ENCODE peak calls at places on chromosomes 11 and 22, in five cellular contexts. S, J, K, Z and T are unnamed samples.

GRCh38 chr22:40654522-40655167 is 18.1 kb upstream of the MRTFA start:
- DNase-seq in S (peak; percentile 37), Z (peak; percentile 80), K (peak; percentile 87), J (peak; percentile 71), T (peak; percentile 36)

GRCh38 chr11:2574553-2575535 is 125.0 kb downstream of the KCNQ1OT1 start:
- DNase-seq in Z (peak; percentile 42), S (peak; percentile 34), K (peak; percentile 35), J (no peak), T (no peak)

GRCh38 chr11:19868281-19868821 is 155.7 kb downstream of the NAV2 start:
- DNase-seq in Z (peak; percentile 56), K (peak; percentile 47), J (no peak), S (peak; percentile 11), T (peak; percentile 11)

GRCh38 chr11:73206751-73207280 is 11.3 kb upstream of the P2RY2 start:
- DNase-seq in S (no peak), K (no peak), J (no peak), Z (no peak), T (peak; percentile 33)

GRCh38 chr22:22871536-22872278 is 15.9 kb upstream of the IGLL5 start:
- DNase-seq in J (no peak), K (no peak), Z (no peak), S (no peak), T (no peak)

GRCh38 chr22:23565288-23565941 is 14.7 kb downstream of the IGLL1 start:
- DNase-seq in J (no peak), Z (no peak), S (peak; percentile 27), K (no peak), T (no peak)

GRCh38 chr11:124470516-124471231 is 25.2 kb upstream of the OR8B8 start:
- DNase-seq in J (no peak), Z (no peak), K (peak; percentile 70), S (no peak), T (no peak)

GRCh38 chr11:45543808-45544422 is 121.5 kb downstream of the CHST1 start:
- DNase-seq in Z (no peak), J (no peak), K (no peak), S (no peak), T (no peak)

GRCh38 chr22:40748388-40748970 is 69.2 kb downstream of the MCHR1 start:
- DNase-seq in K (no peak), S (no peak), J (no peak), Z (no peak), T (no peak)

GRCh38 chr11:88431675-88432341 is 94.3 kb upstream of the CTSC start:
- DNase-seq in K (no peak), J (no peak), Z (no peak), S (no peak), T (no peak)

GRCh38 chr11:115924744-115925567 is 420.7 kb upstream of the CADM1 start:
- DNase-seq in Z (no peak), K (no peak), J (no peak), S (no peak), T (no peak)

GRCh38 chr22:19904881-19905618 is 36.5 kb upstream of the COMT start:
- DNase-seq in J (no peak), Z (no peak), S (no peak), K (peak; percentile 20), T (no peak)

GRCh38 chr11:126076641-126077040 is 14.0 kb upstream of the CDON start:
- DNase-seq in K (no peak), Z (no peak), S (no peak), J (no peak), T (no peak)

GRCh38 chr11:7577226-7577882 is 63.6 kb downstream of the PPFIBP2 start:
- DNase-seq in K (peak; percentile 72), S (peak; percentile 47), J (no peak), Z (no peak), T (peak; percentile 46)

GRCh38 chr11:126607374-126607773 is 251.9 kb downstream of the ST3GAL4 start:
- DNase-seq in S (peak; percentile 25), K (peak; percentile 75), J (peak; percentile 63), Z (peak; percentile 72), T (peak; percentile 63)

GRCh38 chr11:11442791-11443190 is 89.7 kb upstream of the CSNK2A3 start:
- DNase-seq in J (no peak), K (no peak), S (no peak), Z (no peak), T (no peak)

GRCh38 chr11:19817870-19818269 is 105.2 kb downstream of the NAV2 start:
- DNase-seq in S (no peak), Z (no peak), J (no peak), K (no peak), T (no peak)

GRCh38 chr11:127106142-127106541 is 105.6 kb upstream of the KIRREL3 start:
- DNase-seq in Z (peak; percentile 66), J (no peak), S (no peak), K (no peak), T (peak; percentile 9)

GRCh38 chr11:104011031-104011430 is 25.4 kb upstream of the DDI1 start:
- DNase-seq in S (no peak), J (no peak), Z (no peak), K (no peak), T (no peak)

GRCh38 chr11:119012629-119013170 is 5.4 kb downstream of the RPS25 start:
- DNase-seq in Z (no peak), S (no peak), K (no peak), J (no peak), T (no peak)

GRCh38 chr11:61055776-61056175 is 46.5 kb upstream of the CD5 start:
- DNase-seq in S (no peak), Z (no peak), J (no peak), K (no peak), T (no peak)

GRCh38 chr22:32814289-32814865 is 12.9 kb downstream of the TIMP3 start:
- DNase-seq in Z (no peak), K (no peak), J (no peak), S (no peak), T (no peak)

GRCh38 chr11:58927393-58928081 is 11.8 kb upstream of the GLYATL1 start:
- DNase-seq in K (peak; percentile 60), Z (peak; percentile 98), J (no peak), S (peak; percentile 43), T (peak; percentile 40)

GRCh38 chr22:30294830-30295229 is 5.5 kb upstream of the CASTOR1 start:
- DNase-seq in K (peak; percentile 52), Z (no peak), J (no peak), S (no peak), T (no peak)

GRCh38 chr11:96188625-96189006 is 154.4 kb downstream of the MAML2 start:
- DNase-seq in S (no peak), J (no peak), K (no peak), Z (no peak), T (no peak)

GRCh38 chr11:130779943-130780342 is 136.3 kb downstream of the SNX19 start:
- DNase-seq in J (no peak), K (no peak), S (no peak), Z (no peak), T (no peak)

GRCh38 chr11:130783322-130783721 is 133.0 kb downstream of the SNX19 start:
- DNase-seq in J (no peak), S (no peak), Z (no peak), K (peak; percentile 60), T (no peak)

GRCh38 chr11:130780437-130780836 is 135.8 kb downstream of the SNX19 start:
- DNase-seq in K (no peak), J (no peak), S (no peak), Z (no peak), T (no peak)

GRCh38 chr11:130782361-130783221 is 133.7 kb downstream of the SNX19 start:
- DNase-seq in S (no peak), Z (no peak), K (peak; percentile 60), J (no peak), T (no peak)

GRCh38 chr11:130781906-130782305 is 134.4 kb downstream of the SNX19 start:
- DNase-seq in K (no peak), S (no peak), J (no peak), Z (no peak), T (no peak)
- H3K27ac ChIP-seq in K (no peak overlapping the region), S (peak overlapping the region; percentile 37), J (no peak overlapping the region), Z (no peak overlapping the region), T (no peak overlapping the region)

GRCh38 chr11:76671236-76671590 is 666 bp upstream of the LRRC32 start:
- DNase-seq in Z (no peak), J (no peak), S (no peak), K (no peak), T (no peak)

GRCh38 chr11:76671626-76672309 is 1.2 kb upstream of the LRRC32 start:
- DNase-seq in S (no peak), J (no peak), K (no peak), Z (no peak), T (no peak)

GRCh38 chr11:76670475-76671235 is at the start of gene LRRC32:
- DNase-seq in Z (peak; percentile 64), J (peak; percentile 59), K (peak; percentile 88), S (peak; percentile 57), T (peak; percentile 10)

GRCh38 chr11:76668362-76669155 is 2.0 kb downstream of the LRRC32 start:
- DNase-seq in Z (no peak), K (no peak), J (no peak), S (peak; percentile 6), T (no peak)

GRCh38 chr11:76669901-76670474 is 559 bp downstream of the LRRC32 start:
- DNase-seq in S (no peak), Z (no peak), K (no peak), J (no peak), T (no peak)
- H3K4me1 ChIP-seq in S (peaks cover 26% of the 10 kb centered on the region), Z (peaks cover 15% of the 10 kb centered on the region), K (no peaks in the 10 kb centered on the region), J (peaks cover 42% of the 10 kb centered on the region), T (peaks cover 5% of the 10 kb centered on the region)

GRCh38 chr22:43002198-43002577 is 12.8 kb downstream of the PACSIN2 start:
- DNase-seq in S (no peak), J (no peak), Z (no peak), K (no peak), T (no peak)
- H3K4me3 ChIP-seq in S (no peak overlapping the region), J (no peak overlapping the region), Z (no peak overlapping the region), K (no peak overlapping the region), T (no peak overlapping the region)

GRCh38 chr11:46675288-46675851 is 25.0 kb downstream of the ARHGAP1 start:
- DNase-seq in S (peak; percentile 68), Z (peak; percentile 81), K (peak; percentile 90), J (peak; percentile 79), T (peak; percentile 65)

GRCh38 chr11:46672381-46672839 is 28.0 kb downstream of the ARHGAP1 start:
- DNase-seq in J (no peak), Z (no peak), K (peak; percentile 59), S (no peak), T (no peak)

GRCh38 chr11:46671958-46672315 is 28.5 kb downstream of the ARHGAP1 start:
- DNase-seq in K (peak; percentile 27), S (no peak), J (no peak), Z (no peak), T (no peak)

GRCh38 chr11:46674463-46675287 is 25.7 kb downstream of the ARHGAP1 start:
- DNase-seq in K (peak; percentile 83), J (no peak), S (peak; percentile 54), Z (no peak), T (peak; percentile 63)

DNA sequence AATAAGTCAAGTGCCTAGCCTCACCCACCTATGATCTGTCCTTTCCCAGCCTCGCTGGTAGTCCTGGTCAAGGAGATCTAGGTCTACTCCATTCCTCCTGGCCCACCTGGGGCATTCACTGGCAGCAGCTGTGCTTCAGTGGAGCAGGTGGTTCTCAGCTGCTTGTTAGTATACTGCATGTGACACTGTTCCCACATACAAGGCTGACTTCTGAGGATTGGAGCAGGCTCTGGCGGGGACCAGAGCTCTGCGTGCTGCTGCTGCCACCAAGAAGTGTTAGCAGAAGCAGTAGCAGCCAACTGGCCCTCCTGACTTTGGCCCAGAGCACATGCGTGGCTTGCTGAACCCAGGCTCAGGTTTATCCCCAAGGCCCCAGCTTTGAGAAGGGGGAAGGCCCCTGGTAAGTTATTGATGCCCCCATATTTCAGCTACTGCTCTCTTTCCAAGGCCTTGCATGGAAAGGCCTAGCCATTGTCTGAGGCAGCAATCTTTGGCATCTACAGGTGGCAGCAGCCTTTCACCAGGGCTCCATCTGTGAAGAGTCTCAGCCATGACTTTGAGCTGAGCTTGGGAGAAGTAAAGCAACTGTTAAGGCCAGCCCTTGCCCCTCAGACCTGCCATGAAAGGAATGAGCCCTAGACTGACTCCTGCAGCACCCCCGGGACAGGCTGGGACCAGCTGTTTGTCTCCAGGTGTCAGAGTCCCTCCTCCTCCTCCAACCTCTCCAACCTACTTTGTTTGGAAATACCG is 26.5 kb downstream of the ARHGAP1 start:
- DNase-seq in J (no peak), Z (no peak), K (peak; percentile 62), S (no peak), T (no peak)
- H3K27ac ChIP-seq in J (peak overlapping the region; percentile 88), Z (peak overlapping the region; percentile 74), K (peak overlapping the region; percentile 96), S (peak overlapping the region; percentile 72), T (peak overlapping the region; percentile 22)